ENCODE peak calls at places on chromosomes 2 and 18, in ten cellular contexts. A is mucosa of descending colon; E is suprapubic skin; F is fibroblast of pulmonary artery; Q is cardiac fibroblast; B is epithelial cell of proximal tubule; N is AG04450; U is fibroblast of lung; W is GM10248; H is CD4-positive, alpha-beta T cell. O is an unnamed sample.

GRCh38 chr2:28085183-28085582 is 194.7 kb downstream of the BABAM2 start:
- DNase-seq in Q (no peak), U (no peak), H (no peak), B (no peak), A (no peak), W (no peak), F (no peak), E (no peak), N (no peak), O (no peak)

GRCh38 chr2:71933467-71934319 is 214.0 kb downstream of the CYP26B1 start:
- DNase-seq in B (no peak), E (peak), Q (peak), A (no peak), F (no peak), N (no peak), H (no peak), W (peak), U (peak), O (no peak)

GRCh38 chr2:121605820-121606733 is 43.2 kb downstream of the CLASP1 start:
- DNase-seq in H (no peak), A (no peak), N (no peak), E (no peak), F (no peak), Q (no peak), B (no peak), W (no peak), U (no peak), O (no peak)

GRCh38 chr2:10083692-10084566 is 3.7 kb upstream of the CYS1 start:
- DNase-seq in E (no peak), A (no peak), H (no peak), B (no peak), Q (no peak), W (no peak), F (no peak), N (no peak), U (no peak), O (peak)

GRCh38 chr2:8238521-8239230 is 443.2 kb upstream of the ID2 start:
- DNase-seq in Q (no peak), E (no peak), N (no peak), U (no peak), H (no peak), F (no peak), B (no peak), W (no peak), A (no peak), O (no peak)

GRCh38 chr2:139850254-139850890 is 1070.2 kb upstream of the NXPH2 start:
- DNase-seq in E (no peak), W (no peak), Q (no peak), N (no peak), A (no peak), H (no peak), F (no peak), B (no peak), U (no peak), O (no peak)

GRCh38 chr2:205857532-205857931 is 175.2 kb downstream of the NRP2 start:
- DNase-seq in W (no peak), E (no peak), U (no peak), Q (no peak), H (no peak), N (no peak), B (no peak), F (no peak), A (no peak), O (no peak)

GRCh38 chr18:11035814-11036213 is 113.6 kb downstream of the PIEZO2 start:
- DNase-seq in F (no peak), Q (no peak), E (no peak), W (no peak), A (no peak), H (no peak), N (no peak), U (no peak), B (no peak), O (no peak)

GRCh38 chr2:169080250-169081035 is 11.1 kb downstream of the DHRS9 start:
- DNase-seq in F (no peak), B (no peak), W (peak), N (no peak), E (no peak), U (peak), Q (no peak), A (peak), H (no peak), O (no peak)

GRCh38 chr2:85584857-85585780 is 888 bp downstream of the VAMP5 start:
- DNase-seq in U (peak), Q (peak), A (peak), H (no peak), W (peak), B (no peak), E (no peak), N (no peak), F (peak), O (peak)

GRCh38 chr2:65355190-65355831 is 77.1 kb downstream of the SPRED2 start:
- DNase-seq in H (no peak), A (no peak), Q (peak), F (no peak), W (no peak), E (no peak), U (peak), N (no peak), B (no peak), O (no peak)

GRCh38 chr2:125455110-125455509 is 1200.8 kb upstream of the GYPC start:
- DNase-seq in N (peak), H (no peak), E (no peak), Q (no peak), A (no peak), B (peak), U (no peak), F (no peak), W (no peak), O (no peak)

GRCh38 chr18:59470627-59471121 is 111.6 kb upstream of the LMAN1 start:
- DNase-seq in W (no peak), Q (no peak), A (no peak), B (no peak), F (no peak), E (no peak), U (no peak), H (no peak), N (no peak), O (no peak)

GRCh38 chr2:204545861-204546773 is 842 bp downstream of the PARD3B start:
- DNase-seq in Q (no peak), H (no peak), N (no peak), F (no peak), W (no peak), A (peak), E (no peak), B (no peak), U (no peak), O (peak)

GRCh38 chr18:54127759-54128378 is 96.6 kb downstream of the MBD2 start:
- DNase-seq in W (peak), U (peak), A (no peak), E (no peak), H (no peak), N (peak), B (no peak), F (peak), Q (peak), O (peak)

GRCh38 chr2:9889812-9890261 is 46.6 kb downstream of the TAF1B start:
- DNase-seq in N (no peak), U (no peak), E (no peak), B (no peak), Q (no peak), W (no peak), F (no peak), H (no peak), A (no peak), O (no peak)

GRCh38 chr2:30232027-30232800 is 880 bp downstream of the LBH start:
- DNase-seq in E (peak), H (peak), W (peak), N (no peak), F (no peak), B (no peak), A (peak), U (peak), Q (peak), O (peak)

GRCh38 chr2:112493858-112494648 is 12.1 kb downstream of the TTL start:
- DNase-seq in U (peak), F (peak), W (no peak), B (no peak), E (no peak), N (no peak), A (no peak), H (no peak), Q (peak), O (no peak)

GRCh38 chr2:235976956-235977355 is 191.2 kb downstream of the GBX2 start:
- DNase-seq in U (no peak), B (no peak), F (no peak), N (no peak), E (no peak), W (no peak), Q (no peak), H (no peak), A (no peak), O (no peak)

GRCh38 chr2:203730866-203731265 is 24.4 kb downstream of the CD28 start:
- DNase-seq in B (no peak), N (no peak), U (no peak), F (no peak), A (no peak), W (no peak), Q (no peak), H (no peak), E (no peak), O (no peak)

GRCh38 chr2:149028377-149028776 is 10.1 kb upstream of the LYPD6B start:
- DNase-seq in B (no peak), U (no peak), F (no peak), W (no peak), Q (no peak), A (no peak), N (no peak), E (no peak), H (no peak), O (no peak)

GRCh38 chr18:28079883-28080282 is 97.0 kb downstream of the CDH2 start:
- DNase-seq in U (no peak), A (no peak), B (no peak), F (no peak), N (no peak), Q (no peak), W (no peak), E (no peak), H (no peak), O (no peak)

GRCh38 chr18:73258375-73259087 is 390.7 kb upstream of the NETO1 start:
- DNase-seq in W (no peak), B (no peak), U (no peak), N (no peak), A (no peak), E (no peak), Q (no peak), F (no peak), H (no peak), O (no peak)

GRCh38 chr2:144516981-144517824 is 2.7 kb downstream of the ZEB2 start:
- DNase-seq in B (no peak), H (peak), F (peak), Q (peak), W (peak), E (peak), N (peak), U (peak), A (peak), O (peak)

GRCh38 chr18:58514773-58515172 is 114.1 kb downstream of the ALPK2 start:
- DNase-seq in Q (no peak), E (no peak), N (no peak), H (no peak), A (no peak), W (no peak), F (no peak), U (no peak), B (no peak), O (no peak)

GRCh38 chr2:100272848-100273329 is 49.4 kb downstream of the LONRF2 start:
- DNase-seq in B (no peak), F (peak), N (no peak), A (no peak), U (peak), W (no peak), H (no peak), Q (peak), E (no peak), O (no peak)

GRCh38 chr18:27921904-27922541 is 254.9 kb downstream of the CDH2 start:
- DNase-seq in Q (peak), E (no peak), N (peak), U (peak), B (peak), H (no peak), W (no peak), F (peak), A (peak), O (no peak)

GRCh38 chr2:42949125-42949524 is 156.7 kb upstream of the HAAO start:
- DNase-seq in N (no peak), H (no peak), F (no peak), Q (no peak), W (no peak), A (no peak), B (no peak), E (no peak), U (no peak), O (no peak)

GRCh38 chr2:230777681-230778080 is 65.0 kb downstream of the CAB39 start:
- DNase-seq in E (no peak), F (peak), H (no peak), B (no peak), W (no peak), N (no peak), Q (peak), A (no peak), U (peak), O (no peak)

GRCh38 chr2:27545348-27546141 is 37.3 kb upstream of the ZNF512 start:
- DNase-seq in N (no peak), F (no peak), W (no peak), A (no peak), B (no peak), E (no peak), H (no peak), Q (peak), U (peak), O (no peak)

GRCh38 chr2:172404824-172405223 is 22.6 kb upstream of the ITGA6 start:
- DNase-seq in H (no peak), U (peak), A (no peak), F (peak), N (peak), W (no peak), E (no peak), B (no peak), Q (peak), O (no peak)

GRCh38 chr2:202632682-202633081 is 2.1 kb upstream of the FAM117B start:
- DNase-seq in N (no peak), A (no peak), E (no peak), U (peak), H (no peak), W (no peak), B (no peak), Q (peak), F (peak), O (no peak)

GRCh38 chr2:148306027-148306426 is 285.1 kb downstream of the MBD5 start:
- DNase-seq in H (no peak), B (no peak), E (no peak), F (no peak), A (no peak), U (no peak), Q (no peak), N (no peak), W (no peak), O (no peak)

GRCh38 chr2:212892193-212892592 is 259.2 kb downstream of the IKZF2 start:
- DNase-seq in N (peak), U (peak), B (no peak), A (no peak), H (no peak), E (no peak), Q (peak), F (peak), W (no peak), O (peak)

GRCh38 chr2:183248866-183249567 is 124.8 kb downstream of the NUP35 start:
- DNase-seq in E (no peak), N (no peak), W (peak), A (no peak), U (peak), B (peak), F (peak), Q (peak), H (no peak), O (no peak)

GRCh38 chr2:102001767-102002142 is 10.0 kb downstream of the IL1R2 start:
- DNase-seq in B (no peak), W (no peak), A (no peak), F (no peak), Q (no peak), E (no peak), U (no peak), N (no peak), H (no peak), O (peak)

GRCh38 chr2:190105554-190105953 is 43.0 kb upstream of the MSTN start:
- DNase-seq in E (no peak), F (no peak), Q (no peak), N (no peak), W (no peak), H (no peak), B (no peak), U (no peak), A (no peak), O (no peak)

GRCh38 chr2:241701155-241701404 is 759 bp upstream of the ING5 start:
- DNase-seq in E (no peak), W (no peak), U (no peak), H (no peak), F (peak), N (peak), B (no peak), A (no peak), Q (peak), O (no peak)
- TF ChIP-seq CTCF in E (no peak), W (peak), U (peak), H (peak), F (peak), N (peak), B (peak), A (no peak), Q (peak), O (peak)

GRCh38 chr2:239398536-239398935 is 2.3 kb downstream of the HDAC4 start:
- DNase-seq in N (no peak), U (no peak), A (no peak), F (no peak), W (no peak), Q (no peak), B (no peak), H (peak), E (no peak), O (no peak)

GRCh38 chr2:239395524-239395923 is 5.3 kb downstream of the HDAC4 start:
- DNase-seq in E (no peak), W (no peak), U (no peak), B (no peak), A (no peak), F (no peak), N (no peak), H (no peak), Q (no peak), O (no peak)

GRCh38 chr2:239397856-239398470 is 2.9 kb downstream of the HDAC4 start:
- DNase-seq in Q (no peak), W (no peak), B (no peak), A (no peak), N (no peak), E (no peak), F (no peak), H (no peak), U (peak), O (no peak)

GRCh38 chr2:239394978-239395377 is 5.8 kb downstream of the HDAC4 start:
- DNase-seq in W (no peak), U (no peak), N (no peak), E (no peak), Q (no peak), H (no peak), A (no peak), B (no peak), F (no peak), O (no peak)

DNA sequence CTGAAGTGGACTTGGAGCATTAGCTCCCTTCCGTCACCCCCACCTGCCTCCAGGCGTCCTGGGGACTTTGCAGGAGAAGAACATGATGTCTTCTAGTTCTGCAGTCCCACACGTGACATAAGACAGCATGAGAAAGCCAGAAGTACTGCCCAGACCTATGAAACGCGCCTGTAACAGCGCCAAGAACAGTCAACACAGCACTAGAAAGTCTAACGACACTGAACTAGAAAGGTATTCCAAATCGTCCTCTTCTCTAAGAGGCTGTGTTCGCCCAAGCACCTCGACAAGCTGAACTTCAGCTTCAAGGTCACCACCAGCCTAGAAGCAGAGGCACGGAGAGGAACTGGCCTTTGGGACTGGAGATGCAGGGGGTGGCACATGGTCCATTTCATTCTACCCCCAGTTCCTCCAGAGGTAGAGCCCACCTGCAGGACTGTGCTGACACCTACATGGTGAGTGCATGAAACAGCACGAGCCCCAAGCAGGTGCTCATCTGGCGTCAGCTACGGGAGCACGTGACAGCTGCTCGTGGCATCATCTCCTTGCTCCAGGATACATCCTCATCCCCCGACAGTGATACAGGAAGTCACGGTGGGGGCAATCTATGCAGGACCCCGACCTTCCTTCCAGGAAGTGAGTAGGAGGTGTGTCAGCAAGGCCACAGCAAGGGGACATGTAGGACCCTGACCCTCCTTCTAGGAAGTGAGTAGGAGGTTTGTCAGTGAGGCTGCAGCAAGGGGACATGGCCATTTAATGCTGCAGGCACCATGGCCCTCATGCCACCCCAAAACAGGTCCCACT is 3.7 kb downstream of the HDAC4 start:
- DNase-seq in W (no peak), B (no peak), Q (no peak), A (no peak), N (no peak), H (peak), F (no peak), E (no peak), U (no peak), O (peak)
- TF ChIP-seq CTCF in W (peak), B (peak), Q (peak), A (no peak), N (no peak), H (peak), F (no peak), E (no peak), U (no peak), O (peak)

GRCh38 chr2:96122391-96122790 is 6.0 kb upstream of the ADRA2B start:
- DNase-seq in N (no peak), U (no peak), A (no peak), Q (no peak), W (no peak), H (no peak), B (no peak), F (no peak), E (no peak), O (no peak)

GRCh38 chr2:96119389-96119751 is 3.0 kb upstream of the ADRA2B start:
- DNase-seq in U (no peak), A (no peak), Q (no peak), W (no peak), F (no peak), H (no peak), B (no peak), N (no peak), E (no peak), O (no peak)

GRCh38 chr2:96121414-96121813 is 5.0 kb upstream of the ADRA2B start:
- DNase-seq in B (no peak), E (no peak), A (no peak), N (no peak), W (no peak), H (no peak), Q (no peak), F (no peak), U (no peak), O (no peak)

GRCh38 chr2:96119981-96120720 is 3.8 kb upstream of the ADRA2B start:
- DNase-seq in U (no peak), W (peak), H (no peak), B (no peak), Q (no peak), N (no peak), E (no peak), F (no peak), A (peak), O (peak)

GRCh38 chr2:96120991-96121390 is 4.6 kb upstream of the ADRA2B start:
- DNase-seq in N (no peak), W (no peak), Q (no peak), H (no peak), E (no peak), B (no peak), F (no peak), A (peak), U (no peak), O (no peak)
- TF ChIP-seq CTCF in N (no peak), W (no peak), Q (no peak), H (no peak), E (no peak), B (no peak), F (no peak), A (no peak), U (no peak), O (no peak)

DNA sequence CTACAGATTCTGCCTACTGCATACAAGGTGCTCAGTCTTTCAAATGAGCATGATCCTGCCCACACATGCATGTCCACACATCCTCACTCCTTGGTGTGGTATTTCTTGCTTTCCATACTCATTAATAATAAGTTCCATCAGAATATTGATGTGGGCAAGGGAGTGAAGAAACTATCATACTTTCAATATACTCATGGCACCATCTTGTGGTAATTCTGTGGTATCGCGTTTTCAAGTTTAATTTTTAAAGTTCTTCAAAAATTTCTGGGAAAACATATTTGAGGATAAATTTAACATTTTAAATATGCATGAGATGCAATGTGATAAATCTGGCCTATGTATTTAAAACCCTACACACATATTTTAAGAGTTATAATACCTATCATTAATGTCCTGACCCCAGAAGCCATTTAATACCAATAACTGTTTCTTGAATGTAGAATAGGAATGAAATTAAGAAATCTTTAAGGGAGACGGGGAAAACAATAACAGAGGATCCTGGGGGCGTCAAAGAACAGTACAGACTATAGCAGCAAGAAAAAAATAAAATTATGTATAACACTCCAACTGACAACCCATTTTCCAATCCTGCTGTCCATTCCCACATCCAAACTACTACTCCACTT is 110.1 kb downstream of the ZNF385B start:
- DNase-seq in E (no peak), W (peak), A (no peak), Q (peak), H (no peak), U (peak), B (no peak), N (no peak), F (peak), O (no peak)
- TF ChIP-seq CTCF in E (peak), W (peak), A (peak), Q (peak), H (peak), U (peak), B (peak), N (peak), F (peak), O (peak)

O was measured in activated CD8-positive, alpha-beta T cell treated with anti-CD3 and anti-CD28 coated beads for 36 hours.